ENCODE peak calls at places on chromosomes 16 and 17, in seven cellular contexts. J is CD4-positive, CD25-positive, alpha-beta regulatory T cell; H is stomach; R is heart right ventricle; F is colonic mucosa; X is MM.1S; S is A549. E is an unnamed sample. For H3K4me1, the result is how much of the 10 kb centered on the place peaks cover.

GRCh38 chr17:13154932-13155331 is 137.1 kb upstream of the ELAC2 start:
- DNase-seq in R (no peak), S (no peak), H (no peak), X (no peak), J (no peak), F (no peak), E (no peak)

GRCh38 chr17:65122836-65123756 is 14.1 kb upstream of the RGS9 start:
- DNase-seq in X (peak), H (peak), R (peak), F (peak), S (peak), J (peak), E (peak)

GRCh38 chr16:57113664-57114063 is 21.3 kb downstream of the CPNE2 start:
- DNase-seq in J (no peak), S (no peak), F (no peak), X (no peak), H (no peak), R (no peak), E (no peak)

GRCh38 chr16:85372627-85373372 is 240.3 kb upstream of the GSE1 start:
- DNase-seq in J (no peak), R (no peak), H (peak), X (no peak), F (peak), S (peak), E (no peak)

GRCh38 chr17:4087911-4088693 is 54.7 kb downstream of the ZZEF1 start:
- DNase-seq in R (no peak), S (no peak), F (no peak), H (no peak), X (no peak), J (no peak), E (no peak)

GRCh38 chr16:4862639-4863038 is 15.4 kb downstream of the UBN1 start:
- DNase-seq in J (no peak), S (no peak), H (peak), F (no peak), R (no peak), X (no peak), E (no peak)

GRCh38 chr17:3687949-3688614 is 7.9 kb downstream of the P2RX5 start:
- DNase-seq in S (no peak), J (no peak), R (no peak), H (no peak), X (peak), F (no peak), E (no peak)

GRCh38 chr16:74760007-74760767 is 14.4 kb downstream of the FA2H start:
- DNase-seq in H (no peak), F (no peak), X (no peak), R (no peak), S (peak), J (no peak), E (no peak)

GRCh38 chr17:39104046-39104445 is 47.4 kb downstream of the PLXDC1 start:
- DNase-seq in X (no peak), H (no peak), F (no peak), J (no peak), R (no peak), S (no peak), E (no peak)

GRCh38 chr17:21012736-21013135 is 30.1 kb downstream of the USP22 start:
- DNase-seq in R (no peak), X (no peak), F (no peak), H (no peak), S (no peak), J (no peak), E (no peak)

GRCh38 chr17:27928546-27928945 is 35.4 kb upstream of the LYRM9 start:
- DNase-seq in J (no peak), S (no peak), F (no peak), R (no peak), H (no peak), X (no peak), E (no peak)

GRCh38 chr17:42598905-42599304 is 10.3 kb downstream of the RETREG3 start:
- DNase-seq in S (no peak), R (no peak), F (no peak), H (peak), X (no peak), J (no peak), E (no peak)

GRCh38 chr16:27398894-27399853 is 2.8 kb upstream of the IL21R start:
- DNase-seq in X (no peak), H (no peak), R (no peak), F (no peak), S (no peak), J (no peak), E (no peak)

GRCh38 chr16:87924937-87925670 is 11.2 kb downstream of the CA5A start:
- DNase-seq in F (no peak), J (no peak), X (no peak), H (peak), S (no peak), R (no peak), E (peak)

GRCh38 chr17:75508122-75508719 is 7.1 kb downstream of the CASKIN2 start:
- DNase-seq in R (peak), F (no peak), S (no peak), H (no peak), X (no peak), J (no peak), E (no peak)

GRCh38 chr16:56985288-56985961 is 3.9 kb upstream of the NLRC5 start:
- DNase-seq in S (peak), R (peak), F (peak), X (no peak), J (no peak), H (peak), E (no peak)

GRCh38 chr16:4637501-4638166 is 13.0 kb downstream of the MGRN1 start:
- DNase-seq in F (no peak), R (no peak), H (no peak), J (no peak), X (no peak), S (no peak), E (no peak)

GRCh38 chr16:87921236-87921773 is 15.0 kb downstream of the CA5A start:
- DNase-seq in S (no peak), F (no peak), J (no peak), X (no peak), H (peak), R (no peak), E (no peak)

GRCh38 chr17:1143573-1143972 is 36.2 kb downstream of the ABR start:
- DNase-seq in S (no peak), F (no peak), H (no peak), R (no peak), J (no peak), X (no peak), E (no peak)

GRCh38 chr17:82049106-82049505 is 2.5 kb downstream of the RFNG start:
- DNase-seq in S (no peak), F (no peak), X (no peak), R (no peak), J (no peak), H (no peak), E (no peak)

GRCh38 chr16:23807028-23807427 is 28.8 kb upstream of the PRKCB start:
- DNase-seq in J (no peak), S (no peak), R (no peak), H (no peak), F (no peak), X (no peak), E (no peak)

GRCh38 chr17:76104896-76105231 is 1.3 kb upstream of the EXOC7 start:
- DNase-seq in J (no peak), F (no peak), R (no peak), H (no peak), S (no peak), X (no peak), E (no peak)

GRCh38 chr16:6125483-6126259 is 1028.1 kb upstream of the EEF2KMT start:
- DNase-seq in S (no peak), X (no peak), J (no peak), H (no peak), F (no peak), R (no peak), E (no peak)

GRCh38 chr16:85842848-85843247 is 43.4 kb downstream of the COX4I1 start:
- DNase-seq in J (no peak), H (no peak), X (no peak), F (no peak), S (no peak), R (no peak), E (no peak)

GRCh38 chr17:33871720-33872535 is 383.2 kb upstream of the CCL2 start:
- DNase-seq in S (peak), X (no peak), H (no peak), F (no peak), R (no peak), J (no peak), E (no peak)

GRCh38 chr17:78430892-78431691 is 52.6 kb downstream of the PGS1 start:
- DNase-seq in X (no peak), F (no peak), H (no peak), R (no peak), J (no peak), S (no peak), E (no peak)

GRCh38 chr17:78316115-78316866 is 43.6 kb downstream of the SOCS3 start:
- DNase-seq in F (no peak), S (peak), H (no peak), R (no peak), J (no peak), X (no peak), E (no peak)

GRCh38 chr17:58172369-58173071 is 5.7 kb downstream of the OR4D2 start:
- DNase-seq in X (peak), H (no peak), J (peak), R (no peak), S (peak), F (no peak), E (no peak)

GRCh38 chr17:44221072-44221861 is 1.8 kb upstream of the UBTF start:
- DNase-seq in H (peak), F (peak), X (peak), J (peak), S (peak), R (peak), E (peak)

GRCh38 chr17:76623271-76624146 is 20.0 kb downstream of the ST6GALNAC1 start:
- DNase-seq in J (peak), H (peak), X (peak), F (peak), S (peak), R (peak), E (peak)

GRCh38 chr16:23852794-23853562 is 17.2 kb downstream of the PRKCB start:
- DNase-seq in R (no peak), H (no peak), X (no peak), J (no peak), S (no peak), F (no peak), E (no peak)

GRCh38 chr17:34781071-34781470 is 180.2 kb downstream of the CCT6B start:
- DNase-seq in J (no peak), H (no peak), F (no peak), S (no peak), R (no peak), X (no peak), E (no peak)

GRCh38 chr17:50963139-50963538 is 97.0 kb upstream of the TOB1 start:
- DNase-seq in F (no peak), S (no peak), X (no peak), R (no peak), H (no peak), J (no peak), E (no peak)

GRCh38 chr17:45848868-45849535 is 4.3 kb downstream of the SPPL2C start:
- DNase-seq in X (no peak), S (no peak), R (peak), H (no peak), F (no peak), J (no peak), E (no peak)

GRCh38 chr16:19291459-19291858 is 5.9 kb downstream of the CLEC19A start:
- DNase-seq in H (no peak), X (no peak), R (no peak), S (peak), J (no peak), F (no peak), E (no peak)

GRCh38 chr16:88999457-89000206 is 22.6 kb upstream of the CBFA2T3 start:
- DNase-seq in F (no peak), J (peak), R (no peak), S (no peak), H (no peak), X (no peak), E (no peak)

GRCh38 chr17:80394629-80395216 is 20.2 kb upstream of the ENDOV start:
- DNase-seq in R (no peak), J (no peak), F (no peak), H (no peak), S (no peak), X (no peak), E (no peak)

GRCh38 chr17:39739885-39740356 is 2.2 kb downstream of the GRB7 start:
- DNase-seq in R (no peak), H (no peak), F (no peak), S (no peak), X (no peak), J (no peak), E (no peak)

GRCh38 chr16:11963706-11964105 is 1.3 kb upstream of the TNFRSF17 start:
- DNase-seq in J (no peak), S (no peak), X (no peak), H (no peak), R (no peak), F (no peak), E (no peak)
- H3K4me1 ChIP-seq in J (under half), S (under half), X (under half), H (under half), R (under half), F (under half), E (under half)

GRCh38 chr17:5502552-5502951 is 16.2 kb downstream of the MIS12 start:
- DNase-seq in R (no peak), F (no peak), X (no peak), S (no peak), J (no peak), H (no peak), E (no peak)

GRCh38 chr17:5501725-5502124 is 15.4 kb downstream of the MIS12 start:
- DNase-seq in X (no peak), R (no peak), J (no peak), F (no peak), S (no peak), H (no peak), E (no peak)

GRCh38 chr17:5500804-5501391 is 14.5 kb downstream of the MIS12 start:
- DNase-seq in R (peak), X (peak), F (peak), S (peak), J (peak), H (peak), E (peak)

GRCh38 chr17:5499790-5500189 is 13.4 kb downstream of the MIS12 start:
- DNase-seq in S (no peak), H (no peak), X (no peak), R (no peak), J (no peak), F (no peak), E (no peak)

GRCh38 chr17:5500247-5500803 is 14.0 kb downstream of the MIS12 start:
- DNase-seq in S (no peak), R (no peak), X (no peak), H (no peak), F (no peak), J (peak), E (no peak)
- H3K4me3 ChIP-seq in S (peak), R (peak), X (peak), H (peak), F (peak), J (peak), E (peak)

DNA sequence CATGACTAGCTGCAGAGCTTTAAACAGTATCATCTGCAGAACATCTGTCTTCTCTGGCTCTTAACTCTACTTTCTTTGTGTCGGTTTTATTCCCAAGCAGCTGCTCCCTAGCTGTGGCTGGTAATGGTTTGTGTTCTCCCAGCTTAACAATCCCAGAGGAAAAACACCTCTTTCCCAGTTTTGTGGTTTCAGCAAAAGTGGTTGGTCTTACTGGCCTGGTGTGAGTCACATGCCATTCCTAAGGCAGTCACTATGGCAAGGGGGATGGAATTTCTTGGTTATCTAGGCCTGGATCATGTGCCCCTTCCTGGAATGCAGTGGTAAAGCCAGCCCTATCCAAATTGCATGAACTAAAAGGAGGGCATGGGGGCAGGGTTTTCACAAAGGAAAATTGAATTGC is 27.4 kb downstream of the OMG start:
- DNase-seq in J (no peak), X (no peak), S (peak), H (no peak), F (no peak), R (no peak), E (no peak)
- H3K27ac ChIP-seq in J (no peak), X (no peak), S (peak), H (no peak), F (no peak), R (peak), E (no peak)

DNA sequence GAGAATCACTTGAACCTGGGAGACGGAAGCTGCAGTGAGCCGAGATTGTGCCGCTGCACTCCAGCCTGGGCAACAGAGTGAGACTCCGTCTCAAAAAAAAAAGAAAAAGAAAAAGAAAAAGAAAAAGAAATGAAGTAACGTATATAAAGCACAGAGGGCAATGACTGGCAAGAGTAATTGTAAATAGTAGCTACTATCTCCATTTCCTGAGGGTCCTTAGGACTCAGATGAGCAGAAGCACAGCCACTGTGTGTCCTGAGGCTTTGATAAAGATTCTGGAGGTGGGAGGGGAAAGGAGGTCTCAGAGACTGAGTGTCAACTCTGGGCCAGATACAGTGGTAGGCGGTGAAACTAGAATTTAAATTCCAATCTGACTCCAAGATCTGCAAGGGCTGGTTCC is 45.8 kb downstream of the TBX4 start:
- DNase-seq in X (no peak), F (no peak), R (no peak), S (no peak), H (no peak), J (no peak), E (no peak)
- H3K4me1 ChIP-seq in X (under half), F (under half), R (under half), S (under half), H (under half), J (under half), E (under half)

GRCh38 chr16:81642943-81643342 is 136.1 kb upstream of the PLCG2 start:
- DNase-seq in F (no peak), S (no peak), H (no peak), R (no peak), J (no peak), X (no peak), E (no peak)

GRCh38 chr16:81639931-81640680 is 139.0 kb upstream of the PLCG2 start:
- DNase-seq in S (no peak), J (no peak), X (no peak), H (no peak), F (no peak), R (no peak), E (no peak)

GRCh38 chr16:81642107-81642436 is 137.0 kb upstream of the PLCG2 start:
- DNase-seq in S (no peak), J (no peak), H (no peak), R (no peak), X (no peak), F (no peak), E (no peak)

GRCh38 chr16:81640681-81641070 is 138.4 kb upstream of the PLCG2 start:
- DNase-seq in S (no peak), J (no peak), F (no peak), H (no peak), R (no peak), X (no peak), E (no peak)

GRCh38 chr16:81641403-81642106 is 137.5 kb upstream of the PLCG2 start:
- DNase-seq in F (no peak), R (no peak), J (no peak), X (no peak), H (no peak), S (no peak), E (no peak)
- H3K4me3 ChIP-seq in F (no peak), R (no peak), J (no peak), X (no peak), H (no peak), S (no peak), E (no peak)

GRCh38 chr16:84137769-84138357 is 7.1 kb downstream of the HSDL1 start:
- DNase-seq in X (no peak), S (no peak), J (no peak), F (no peak), H (no peak), R (no peak), E (no peak)
- H3K27ac ChIP-seq in X (peak), S (no peak), J (no peak), F (no peak), H (no peak), R (peak), E (no peak)

GRCh38 chr16:84339316-84339715 is 29.0 kb upstream of the ATP2C2 start:
- DNase-seq in R (no peak), X (no peak), F (no peak), J (no peak), S (no peak), H (no peak), E (no peak)
- H3K4me1 ChIP-seq in R (under half), X (under half), F (under half), J (under half), S (under half), H (under half), E (under half)

GRCh38 chr16:11309895-11310633 is 28.9 kb upstream of the PRM1 start:
- DNase-seq in F (no peak), H (no peak), X (peak), J (no peak), S (no peak), R (no peak), E (no peak)

GRCh38 chr16:11312718-11313492 is 31.8 kb upstream of the PRM1 start:
- DNase-seq in H (peak), R (no peak), S (peak), F (peak), X (peak), J (no peak), E (no peak)

GRCh38 chr16:11310634-11310977 is 29.5 kb upstream of the PRM1 start:
- DNase-seq in S (no peak), X (no peak), F (no peak), H (no peak), J (no peak), R (no peak), E (no peak)

GRCh38 chr16:11308493-11309283 is 27.6 kb upstream of the PRM1 start:
- DNase-seq in F (no peak), X (peak), H (no peak), S (no peak), R (no peak), J (no peak), E (no peak)

DNA sequence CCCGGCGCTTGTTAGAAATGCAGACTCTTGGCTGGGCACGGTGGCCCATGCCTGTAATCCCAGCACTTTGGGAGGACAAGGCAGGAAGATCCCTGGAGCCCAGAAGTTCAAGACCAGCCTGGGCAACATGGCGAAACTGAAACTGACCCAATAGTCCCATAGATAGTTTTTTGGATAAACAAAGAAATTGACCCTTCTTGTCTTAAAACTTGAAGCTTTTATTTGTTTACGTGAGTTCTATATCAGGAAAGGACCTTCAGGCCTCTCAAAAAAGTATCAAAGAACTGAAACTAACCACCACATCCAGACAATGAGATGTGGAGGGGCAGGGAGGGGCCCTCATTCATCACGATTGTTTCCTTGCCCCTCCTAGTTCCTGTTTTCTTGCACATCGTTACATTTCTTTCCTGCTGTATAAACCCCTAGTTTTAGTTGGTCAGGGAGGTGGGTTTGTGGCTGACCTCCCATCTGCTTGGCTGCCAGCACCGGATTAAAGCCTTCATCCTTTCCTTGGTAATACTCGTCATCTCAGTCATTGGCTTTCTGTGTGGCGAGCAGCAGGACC is 29.9 kb upstream of the PRM1 start:
- DNase-seq in X (peak), J (peak), F (no peak), R (no peak), S (no peak), H (no peak), E (no peak)
- H3K4me3 ChIP-seq in X (peak), J (peak), F (no peak), R (no peak), S (no peak), H (no peak), E (no peak)

E was measured in prostate gland.